ENCODE peak calls at places on chromosomes 3 and 15, in five cellular contexts. Q is hepatocyte, B is fibroblast of mammary gland, T is cardiac fibroblast, Z is AG10803. L is an unnamed sample.

GRCh38 chr3:146189519-146190173 is 28.7 kb upstream of the PLOD2 start:
- DNase-seq in B (peak; percentile 70), T (peak; percentile 80), Q (peak; percentile 73), Z (peak; percentile 58), L (no peak)

GRCh38 chr3:9135930-9136525 is 113.4 kb downstream of the SRGAP3 start:
- DNase-seq in Q (no peak), B (no peak), Z (no peak), T (no peak), L (no peak)

GRCh38 chr3:23888617-23889228 is 28.1 kb downstream of the NKIRAS1 start:
- DNase-seq in B (peak; percentile 59), T (peak; percentile 71), Z (peak; percentile 56), Q (peak; percentile 35), L (no peak)

GRCh38 chr3:70358978-70359580 is 46.6 kb upstream of the MDFIC2 start:
- DNase-seq in Z (peak; percentile 34), Q (peak; percentile 35), T (peak; percentile 64), B (peak; percentile 43), L (peak; percentile 18)

GRCh38 chr3:42216820-42217416 is 49.1 kb downstream of the CCK start:
- DNase-seq in T (peak; percentile 77), B (peak; percentile 38), Q (no peak), Z (peak; percentile 46), L (no peak)

GRCh38 chr15:57635300-57635944 is 43.7 kb downstream of the MYZAP start:
- DNase-seq in B (no peak), Q (no peak), Z (no peak), T (no peak), L (no peak)

GRCh38 chr3:77871436-77871835 is 831.5 kb downstream of the ROBO2 start:
- DNase-seq in Q (peak; percentile 20), T (no peak), B (no peak), Z (no peak), L (no peak)

GRCh38 chr3:122178711-122179110 is 4.8 kb upstream of the CASR start:
- DNase-seq in B (no peak), T (no peak), Z (no peak), Q (no peak), L (no peak)

GRCh38 chr15:33448961-33449611 is 138.3 kb downstream of the RYR3 start:
- DNase-seq in Q (no peak), T (no peak), B (no peak), Z (no peak), L (no peak)

GRCh38 chr15:100824211-100824610 is 55.4 kb upstream of the ALDH1A3 start:
- DNase-seq in T (no peak), B (no peak), Z (no peak), Q (no peak), L (no peak)

GRCh38 chr3:112848196-112848595 is 1.5 kb upstream of the CD200R1L start:
- DNase-seq in Z (no peak), B (no peak), Q (no peak), T (no peak), L (no peak)

GRCh38 chr3:45191424-45191823 is 34.7 kb downstream of the TMEM158 start:
- DNase-seq in Q (no peak), B (no peak), T (no peak), Z (no peak), L (no peak)

GRCh38 chr15:63870403-63871209 is 36.9 kb upstream of the HERC1 start:
- DNase-seq in T (peak; percentile 84), Z (peak; percentile 74), Q (peak; percentile 89), B (peak; percentile 76), L (peak; percentile 53)

GRCh38 chr3:66029014-66029413 is 9.7 kb downstream of the MAGI1 start:
- DNase-seq in Q (no peak), B (no peak), Z (no peak), T (no peak), L (no peak)

GRCh38 chr3:156044634-156044975 is 75.8 kb upstream of the KCNAB1 start:
- DNase-seq in Q (no peak), T (no peak), Z (no peak), B (no peak), L (no peak)

GRCh38 chr3:189272500-189273119 is 100.8 kb downstream of the TPRG1 start:
- DNase-seq in Q (peak; percentile 16), T (no peak), B (no peak), Z (no peak), L (no peak)

GRCh38 chr3:30756218-30756617 is 138.2 kb downstream of the GADL1 start:
- DNase-seq in B (no peak), T (no peak), Q (no peak), Z (no peak), L (no peak)

GRCh38 chr3:87329065-87329464 is 52.7 kb upstream of the POU1F1 start:
- DNase-seq in T (no peak), Q (no peak), B (no peak), Z (no peak), L (no peak)

GRCh38 chr15:55007561-55007960 is 189.2 kb downstream of the RSL24D1 start:
- DNase-seq in T (no peak), Q (no peak), Z (no peak), B (no peak), L (no peak)

GRCh38 chr3:28376424-28376823 is 27.8 kb upstream of the AZI2 start:
- DNase-seq in Z (peak; percentile 39), T (peak; percentile 94), B (peak; percentile 97), Q (peak; percentile 16), L (no peak)

GRCh38 chr15:68366314-68366713 is 65.6 kb downstream of the ITGA11 start:
- DNase-seq in T (no peak), Q (no peak), B (no peak), Z (no peak), L (no peak)

GRCh38 chr3:167559922-167560321 is 86.1 kb upstream of the SERPINI2 start:
- DNase-seq in B (no peak), Z (no peak), Q (no peak), T (no peak), L (no peak)

GRCh38 chr15:66462630-66463029 is 34.9 kb downstream of the SNAPC5 start:
- DNase-seq in Q (no peak), B (no peak), T (no peak), Z (no peak), L (no peak)

GRCh38 chr3:118534519-118534918 is 500.1 kb downstream of the IGSF11 start:
- DNase-seq in B (no peak), T (no peak), Q (no peak), Z (no peak), L (no peak)

GRCh38 chr3:15512173-15512572 is 9.3 kb downstream of the COLQ start:
- DNase-seq in Z (peak; percentile 32), T (peak; percentile 25), B (no peak), Q (peak; percentile 43), L (peak; percentile 72)

GRCh38 chr3:196042673-196043072 is 39.2 kb downstream of the TFRC start:
- DNase-seq in B (peak; percentile 26), T (peak; percentile 49), Q (no peak), Z (no peak), L (no peak)

GRCh38 chr3:6921041-6921440 is 60.1 kb downstream of the GRM7 start:
- DNase-seq in Z (no peak), B (no peak), Q (no peak), T (no peak), L (no peak)

GRCh38 chr3:187773963-187774789 is 28.9 kb upstream of the BCL6 start:
- DNase-seq in T (no peak), Q (no peak), B (no peak), Z (no peak), L (no peak)

GRCh38 chr15:72155021-72155621 is 36.9 kb downstream of the SENP8 start:
- DNase-seq in T (no peak), Q (peak; percentile 64), Z (peak; percentile 37), B (peak; percentile 8), L (peak; percentile 61)
- H3K4me3 ChIP-seq in T (no peak overlapping the region), Q (no peak overlapping the region), Z (peak overlapping the region; percentile 64), B (peak overlapping the region; percentile 62), L (peak overlapping the region; percentile 56)

GRCh38 chr3:46674031-46674592 is 19.4 kb downstream of the ALS2CL start:
- DNase-seq in T (no peak), B (no peak), Q (no peak), Z (no peak), L (no peak)
- TF ChIP-seq CTCF in T (peak; percentile 12), B (peak; percentile 21), Q (peak; percentile 3), Z (peak; percentile 29), L (peak; percentile 31)

GRCh38 chr3:101310580-101311375 is 9.6 kb downstream of the IMPG2 start:
- DNase-seq in T (peak; percentile 35), Z (peak; percentile 70), B (peak; percentile 83), Q (peak; percentile 9), L (no peak)
- H3K4me3 ChIP-seq in T (no peak overlapping the region), Z (no peak overlapping the region), B (no peak overlapping the region), Q (no peak overlapping the region), L (no peak overlapping the region)

GRCh38 chr3:192090586-192090985 is 629.6 kb downstream of the PYDC2 start:
- DNase-seq in Q (no peak), Z (no peak), B (no peak), T (no peak), L (no peak)
- TF ChIP-seq CTCF in Q (peak; percentile 6), Z (no peak), B (no peak), T (no peak), L (peak; percentile 38)

GRCh38 chr3:64560802-64561502 is 126.8 kb downstream of the ADAMTS9 start:
- DNase-seq in T (no peak), Z (no peak), Q (no peak), B (peak; percentile 41), L (no peak)

GRCh38 chr3:64559658-64560057 is 128.1 kb downstream of the ADAMTS9 start:
- DNase-seq in T (no peak), B (no peak), Q (no peak), Z (peak; percentile 21), L (no peak)

GRCh38 chr3:64563776-64564175 is 124.0 kb downstream of the ADAMTS9 start:
- DNase-seq in Z (no peak), Q (no peak), T (no peak), B (no peak), L (no peak)

GRCh38 chr3:64561503-64561810 is 126.3 kb downstream of the ADAMTS9 start:
- DNase-seq in T (no peak), B (no peak), Q (no peak), Z (no peak), L (no peak)
- H3K4me3 ChIP-seq in T (no peak overlapping the region), B (peak overlapping the region; percentile 27), Q (no peak overlapping the region), Z (no peak overlapping the region), L (peak overlapping the region; percentile 34)

GRCh38 chr3:104040896-104041295 is 1325.8 kb upstream of the ALCAM start:
- DNase-seq in B (no peak), T (no peak), Q (no peak), Z (no peak), L (no peak)

DNA sequence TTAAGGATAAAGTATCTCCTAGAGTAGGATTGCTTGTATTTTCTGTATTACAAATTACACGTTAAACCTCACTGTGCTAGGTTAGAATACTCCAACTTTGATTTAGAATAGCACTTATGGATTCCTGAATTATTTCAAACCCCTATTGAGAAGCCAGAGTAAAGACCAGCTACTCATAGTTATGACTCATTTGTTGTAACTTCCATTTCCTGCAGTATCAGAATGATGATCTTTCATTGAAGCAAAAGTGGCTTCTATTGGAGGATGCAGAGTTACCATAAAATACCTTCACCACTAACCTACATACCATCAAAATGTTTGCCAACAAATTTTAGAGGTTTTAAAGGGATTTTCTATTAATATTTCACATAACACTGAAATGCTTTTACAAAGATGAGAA is 1322.7 kb upstream of the ALCAM start:
- DNase-seq in B (no peak), T (no peak), Z (no peak), Q (no peak), L (no peak)
- TF ChIP-seq CTCF in B (no peak), T (no peak), Z (no peak), Q (no peak), L (no peak)

L was measured in retinal pigment epithelial cell.